ENCODE peak calls at places on chromosome X, in eight cellular contexts. C, A, W, P, H, U, Y and O are unnamed samples.

GRCh38 chrX:119753639-119754257 is 4.6 kb upstream of the SOWAHD start:
- DNase-seq in C (no peak), A (no peak), W (peak; percentile 25), P (no peak), H (peak; percentile 67), U (peak; percentile 48), Y (no peak), O (no peak)

GRCh38 chrX:98067611-98068010 is 1183.9 kb downstream of the RPA4 start:
- DNase-seq in C (no peak), A (no peak), W (no peak), P (no peak), H (no peak), U (no peak), Y (no peak), O (no peak)

GRCh38 chrX:2756534-2756933 is 4.7 kb downstream of the XG start:
- DNase-seq in C (no peak), A (no peak), W (no peak), P (no peak), H (no peak), U (no peak), Y (no peak), O (no peak)

GRCh38 chrX:145524931-145525330 is 277.6 kb downstream of the SPANXN1 start:
- DNase-seq in C (no peak), A (no peak), W (no peak), P (no peak), H (no peak), U (no peak), Y (no peak), O (no peak)

GRCh38 chrX:68498508-68499379 is at the start of gene YIPF6:
- DNase-seq in C (no peak), A (peak; percentile 73), W (peak; percentile 63), P (peak; percentile 79), H (peak; percentile 81), U (peak; percentile 83), Y (peak; percentile 47), O (peak; percentile 35)

GRCh38 chrX:65463550-65463949 is 71.0 kb downstream of the LAS1L start:
- DNase-seq in C (peak; percentile 5), A (no peak), W (no peak), P (no peak), H (no peak), U (no peak), Y (no peak), O (no peak)

GRCh38 chrX:106898462-106898861 is 4.7 kb downstream of the RIPPLY1 start:
- DNase-seq in C (no peak), A (peak; percentile 38), W (peak; percentile 11), P (no peak), H (peak; percentile 16), U (peak; percentile 25), Y (no peak), O (no peak)

GRCh38 chrX:76253432-76253831 is 80.6 kb downstream of the PBDC1 start:
- DNase-seq in C (no peak), A (peak; percentile 25), W (peak; percentile 34), P (peak; percentile 25), H (peak; percentile 27), U (peak; percentile 34), Y (peak; percentile 3), O (no peak)

GRCh38 chrX:15864629-15865028 is 10.0 kb upstream of the AP1S2 start:
- DNase-seq in C (no peak), A (no peak), W (no peak), P (no peak), H (no peak), U (no peak), Y (no peak), O (no peak)

GRCh38 chrX:150216716-150217115 is 146.4 kb upstream of the MAMLD1 start:
- DNase-seq in C (no peak), A (no peak), W (no peak), P (no peak), H (no peak), U (no peak), Y (no peak), O (no peak)

GRCh38 chrX:149504226-149504914 is 736 bp downstream of the IDS start:
- DNase-seq in C (no peak), A (peak; percentile 57), W (peak; percentile 35), P (peak; percentile 76), H (no peak), U (peak; percentile 37), Y (peak; percentile 38), O (no peak)

GRCh38 chrX:85992811-85993229 is 54.5 kb downstream of the CHM start:
- DNase-seq in C (no peak), A (no peak), W (no peak), P (no peak), H (no peak), U (no peak), Y (no peak), O (no peak)

GRCh38 chrX:151396042-151396826 is 772 bp upstream of the VMA21 start:
- DNase-seq in C (no peak), A (peak; percentile 45), W (no peak), P (no peak), H (peak; percentile 20), U (no peak), Y (no peak), O (no peak)

GRCh38 chrX:107542500-107542899 is 85.8 kb upstream of the PRPS1 start:
- DNase-seq in C (no peak), A (no peak), W (no peak), P (no peak), H (peak; percentile 7), U (peak; percentile 54), Y (no peak), O (no peak)

GRCh38 chrX:121000589-121000988 is 15.0 kb upstream of the CT47A1 start:
- DNase-seq in C (no peak), A (peak; percentile 12), W (no peak), P (no peak), H (no peak), U (peak; percentile 20), Y (no peak), O (no peak)
- TF ChIP-seq CTCF in C (peak; percentile 2), A (peak; percentile 21), W (no peak), P (peak; percentile 20), H (no peak), U (no peak), Y (no peak), O (no peak)

DNA sequence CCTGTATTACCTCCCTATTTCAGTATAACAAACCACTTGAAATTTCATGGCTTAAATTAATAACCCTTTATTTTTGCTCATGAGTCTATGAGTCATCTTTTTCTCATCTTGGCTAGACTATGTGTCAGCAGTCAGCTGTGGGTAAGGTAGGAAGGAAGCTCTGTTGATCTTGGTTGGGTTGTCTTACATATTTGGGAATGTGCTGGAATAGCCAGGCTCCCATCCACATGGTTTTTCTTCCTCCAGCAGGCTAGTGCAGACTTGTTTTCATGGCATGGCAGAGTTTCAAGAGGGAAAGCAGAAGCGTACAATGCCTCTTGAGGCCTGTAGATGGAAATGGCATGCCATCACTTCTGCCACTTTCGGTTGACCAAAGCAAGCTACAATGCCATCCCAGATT is 89.7 kb downstream of the LINC00632 start:
- DNase-seq in C (no peak), A (no peak), W (no peak), P (no peak), H (no peak), U (no peak), Y (no peak), O (no peak)
- TF ChIP-seq CTCF in C (no peak), A (no peak), W (no peak), P (no peak), H (no peak), U (no peak), Y (no peak), O (no peak)

GRCh38 chrX:143115466-143115865 is 89.7 kb downstream of the SPANXN4 start:
- DNase-seq in C (no peak), A (no peak), W (no peak), P (no peak), H (no peak), U (no peak), Y (no peak), O (no peak)
- TF ChIP-seq CTCF in C (no peak), A (no peak), W (no peak), P (no peak), H (no peak), U (no peak), Y (no peak), O (no peak)

GRCh38 chrX:19659929-19660328 is 144.6 kb upstream of the MAP3K15 start:
- DNase-seq in C (no peak), A (no peak), W (no peak), P (no peak), H (no peak), U (no peak), Y (no peak), O (no peak)
- TF ChIP-seq CTCF in C (no peak), A (no peak), W (no peak), P (no peak), H (no peak), U (no peak), Y (no peak), O (no peak)

DNA sequence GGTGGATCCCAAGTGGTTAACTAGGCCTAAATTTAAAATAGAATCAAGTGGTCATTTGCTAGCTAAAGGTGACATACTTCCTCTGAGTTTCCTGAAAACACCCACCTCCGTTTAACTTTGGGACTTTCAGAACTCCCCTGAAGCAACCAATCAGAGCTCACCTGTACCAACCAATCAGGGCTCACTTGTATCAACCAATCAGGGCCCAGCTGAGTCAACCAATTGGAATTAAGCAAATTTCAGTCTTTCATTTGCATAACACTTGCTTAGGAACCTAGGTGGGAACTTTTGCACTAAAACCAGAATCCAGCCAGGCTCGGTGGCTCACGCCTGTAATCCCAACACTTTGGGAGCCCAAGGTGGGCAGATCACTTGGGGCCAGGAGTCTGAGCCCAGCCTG is 15.9 kb downstream of the GPC4 start:
- DNase-seq in C (no peak), A (no peak), W (no peak), P (no peak), H (no peak), U (no peak), Y (no peak), O (no peak)
- TF ChIP-seq CTCF in C (no peak), A (no peak), W (no peak), P (no peak), H (no peak), U (no peak), Y (no peak), O (no peak)